ENCODE peak calls at places on chromosomes 16 and 17, in seven cellular contexts. Z, U, S, P, H, B and C are unnamed samples.

GRCh38 chr16:56657555-56658430 is at the start of gene MT1F:
- DNase-seq in U (peak; percentile 96), B (no peak), P (peak; percentile 31), H (peak; percentile 99), S (peak; percentile 98), Z (peak; percentile 74), C (peak; percentile 88)

GRCh38 chr16:9091867-9092281 is 430 bp downstream of the HAPSTR1 start:
- DNase-seq in Z (peak; percentile 33), B (peak; percentile 35), S (no peak), P (peak; percentile 19), U (peak; percentile 72), H (peak; percentile 42), C (no peak)

GRCh38 chr17:42409467-42410351 is 13.3 kb downstream of the CAVIN1 start:
- DNase-seq in H (no peak), U (peak; percentile 25), S (no peak), Z (no peak), P (no peak), B (peak; percentile 95), C (no peak)

GRCh38 chr16:471353-472198 is 46.1 kb downstream of the RAB11FIP3 start:
- DNase-seq in S (peak; percentile 46), U (no peak), Z (no peak), H (no peak), B (peak; percentile 85), P (peak; percentile 91), C (no peak)

GRCh38 chr17:17840751-17841591 is 4.2 kb upstream of the SREBF1 start:
- DNase-seq in B (peak; percentile 51), U (no peak), P (peak; percentile 60), Z (no peak), S (no peak), H (no peak), C (no peak)

GRCh38 chr17:17855976-17856375 is 19.2 kb upstream of the SREBF1 start:
- DNase-seq in H (no peak), P (no peak), Z (no peak), B (no peak), U (no peak), S (no peak), C (no peak)

GRCh38 chr17:63647936-63648335 is 25.7 kb downstream of the MAP3K3 start:
- DNase-seq in H (no peak), Z (no peak), U (no peak), P (no peak), B (peak; percentile 49), S (no peak), C (no peak)

GRCh38 chr17:28170771-28171170 is 128.3 kb downstream of the NLK start:
- DNase-seq in H (no peak), S (no peak), B (peak; percentile 23), P (no peak), U (no peak), Z (no peak), C (no peak)

GRCh38 chr16:69566437-69567030 is 768 bp downstream of the NFAT5 start:
- DNase-seq in S (peak; percentile 91), B (peak; percentile 72), H (peak; percentile 73), P (peak; percentile 37), Z (no peak), U (peak; percentile 72), C (peak; percentile 60)

GRCh38 chr16:78230832-78231231 is 131.4 kb downstream of the WWOX start:
- DNase-seq in U (no peak), S (no peak), B (peak; percentile 5), P (no peak), H (peak; percentile 56), Z (no peak), C (no peak)

GRCh38 chr16:27407158-27407557 is 5.2 kb downstream of the IL21R start:
- DNase-seq in U (no peak), S (no peak), Z (no peak), H (no peak), P (no peak), B (no peak), C (no peak)

GRCh38 chr16:31221357-31222160 is 4.6 kb upstream of the PYDC1 start:
- DNase-seq in U (peak; percentile 48), B (no peak), Z (no peak), P (no peak), S (no peak), H (no peak), C (no peak)

GRCh38 chr16:15597822-15598647 is 44.9 kb downstream of the MARF1 start:
- DNase-seq in P (no peak), Z (no peak), U (no peak), H (no peak), B (no peak), S (no peak), C (no peak)

GRCh38 chr17:57451126-57451690 is 194.9 kb downstream of the MSI2 start:
- DNase-seq in S (no peak), Z (no peak), P (no peak), H (no peak), B (no peak), U (no peak), C (no peak)

GRCh38 chr16:53369921-53370320 is 64.3 kb upstream of the RBL2 start:
- DNase-seq in P (no peak), Z (no peak), U (no peak), S (no peak), B (peak; percentile 65), H (no peak), C (no peak)

GRCh38 chr17:43579570-43580140 is 33.5 kb upstream of the ETV4 start:
- DNase-seq in S (no peak), B (peak; percentile 92), U (no peak), H (no peak), Z (no peak), P (no peak), C (peak; percentile 75)

DNA sequence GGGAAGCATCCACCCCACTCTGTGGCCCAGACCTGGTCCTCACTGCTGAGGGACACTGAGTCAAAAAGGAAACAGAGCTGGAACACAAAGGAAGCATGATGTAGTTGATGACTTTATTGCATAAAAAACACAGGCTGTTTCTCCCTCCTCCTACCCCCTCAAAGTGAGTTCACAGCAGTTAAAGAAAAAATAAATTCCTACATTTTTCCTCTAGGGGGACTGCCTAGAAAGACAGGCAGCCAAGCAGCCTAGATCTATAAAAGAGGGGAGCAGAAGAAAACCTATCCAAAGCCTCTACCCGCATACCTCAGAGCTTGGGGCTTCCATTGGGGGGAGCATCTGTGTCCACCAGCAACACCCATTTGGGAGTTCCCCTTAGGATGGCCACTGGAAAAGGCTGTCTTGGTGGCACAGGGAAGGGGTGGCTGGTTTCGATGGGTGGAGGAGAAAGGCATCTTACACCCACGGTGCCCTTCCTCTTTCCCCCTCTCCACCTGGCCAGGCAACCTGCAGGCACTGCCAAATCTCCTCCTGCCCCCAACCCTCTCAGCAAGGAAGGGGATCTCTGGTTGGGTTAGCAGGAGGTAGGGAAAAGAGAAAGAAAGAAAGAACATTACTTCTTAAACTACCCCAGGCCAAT is 3.9 kb upstream of the SCRN2 start:
- DNase-seq in H (no peak), Z (no peak), B (peak; percentile 38), S (no peak), U (no peak), P (no peak), C (no peak)
- TF ChIP-seq CTCF in H (no peak), Z (no peak), B (peak; percentile 56), S (no peak), U (no peak), P (no peak), C (peak; percentile 68)

GRCh38 chr17:14297161-14297851 is 3.6 kb upstream of the HS3ST3B1 start:
- DNase-seq in S (peak; percentile 89), B (peak; percentile 84), U (peak; percentile 59), P (no peak), Z (no peak), H (no peak), C (no peak)
- TF ChIP-seq CTCF in S (peak; percentile 36), B (peak; percentile 37), U (no peak), P (no peak), Z (no peak), H (no peak), C (no peak)

DNA sequence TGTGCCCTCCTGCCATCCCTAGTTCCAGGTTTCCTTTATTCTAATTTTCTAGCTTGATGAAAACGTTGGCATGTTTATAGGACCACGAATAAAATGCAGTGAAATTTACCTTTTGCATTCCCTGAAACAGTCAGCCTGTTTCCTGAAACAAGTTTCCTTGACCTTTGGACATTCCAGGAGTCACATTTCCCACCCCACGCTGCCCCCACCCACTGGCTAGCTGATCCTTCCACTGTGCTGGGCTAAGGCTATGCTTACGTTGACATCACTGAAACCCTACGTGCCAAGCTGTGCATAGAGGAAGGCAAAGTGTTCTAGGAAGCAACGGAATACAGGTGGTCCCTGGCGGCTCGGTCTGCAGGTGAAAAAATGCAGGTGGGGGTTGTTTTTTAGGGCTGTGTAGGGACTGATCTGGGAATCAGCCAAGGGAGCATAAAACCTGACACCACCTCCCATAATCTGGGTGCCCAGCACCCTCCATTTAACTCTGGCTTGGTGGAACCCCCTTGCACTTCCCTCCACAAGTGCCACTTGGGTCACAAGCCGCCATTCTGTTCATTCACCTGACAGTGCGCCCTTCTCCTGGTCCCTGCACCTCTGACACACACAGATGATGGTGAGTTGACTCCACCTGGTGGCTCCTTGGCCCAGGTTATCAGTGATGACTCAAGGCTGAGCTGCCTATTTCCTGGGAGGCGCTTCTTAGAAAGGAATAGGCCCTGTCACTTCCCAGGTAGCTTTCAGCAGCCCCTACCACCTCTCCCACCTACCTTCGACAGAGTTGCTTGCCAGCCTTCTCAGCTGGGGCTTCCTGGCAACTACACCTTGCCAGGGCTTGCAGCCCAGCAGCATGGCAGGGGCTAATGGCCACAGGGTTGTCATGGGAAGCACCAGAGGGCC is 83.7 kb downstream of the N4BP1 start:
- DNase-seq in S (no peak), P (no peak), Z (no peak), B (no peak), U (peak; percentile 82), H (peak; percentile 80), C (peak; percentile 88)
- TF ChIP-seq CTCF in S (peak; percentile 12), P (no peak), Z (no peak), B (peak; percentile 11), U (no peak), H (peak; percentile 37), C (peak; percentile 80)

GRCh38 chr17:78558181-78558850 is 18.9 kb downstream of the DNAH17 start:
- DNase-seq in B (no peak), Z (no peak), U (no peak), P (no peak), H (no peak), S (no peak), C (no peak)

GRCh38 chr17:78560731-78561130 is 16.5 kb downstream of the DNAH17 start:
- DNase-seq in Z (no peak), U (no peak), P (no peak), B (no peak), S (no peak), H (no peak), C (no peak)

GRCh38 chr17:78559024-78559423 is 18.2 kb downstream of the DNAH17 start:
- DNase-seq in Z (no peak), H (no peak), P (no peak), U (no peak), S (no peak), B (no peak), C (no peak)

GRCh38 chr17:78561166-78561565 is 16.0 kb downstream of the DNAH17 start:
- DNase-seq in Z (no peak), P (no peak), B (no peak), S (no peak), H (no peak), U (no peak), C (no peak)

DNA sequence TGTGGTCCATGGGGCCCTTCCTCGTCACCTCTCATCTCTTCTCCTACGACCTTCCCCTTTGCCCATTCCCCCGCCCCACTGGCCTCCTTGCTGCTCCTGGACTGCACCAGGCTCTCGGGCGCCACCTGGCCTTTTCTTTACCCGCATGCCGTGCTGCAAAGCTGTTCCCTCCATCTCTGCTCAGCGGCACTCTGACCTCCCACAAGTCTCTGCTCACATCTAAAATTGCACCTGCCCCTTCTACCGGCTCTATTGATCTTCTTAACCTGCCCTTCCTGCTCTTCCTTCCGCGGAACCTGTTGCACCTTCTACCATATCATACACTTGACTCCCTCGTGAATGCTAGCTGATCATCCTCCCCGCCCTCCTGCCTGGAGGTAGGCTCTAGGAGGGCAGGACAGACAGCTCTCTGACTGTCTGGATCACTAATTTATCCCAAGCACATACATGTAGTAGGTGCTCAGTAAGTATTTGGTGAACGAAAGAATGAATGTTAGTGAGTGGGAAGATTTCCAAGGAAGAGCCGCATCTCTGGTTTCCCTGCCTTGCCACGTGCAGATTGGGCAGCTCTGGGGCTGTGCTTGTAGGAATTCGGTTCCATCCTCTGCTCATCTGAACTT is 17.3 kb downstream of the DNAH17 start:
- DNase-seq in S (no peak), U (peak; percentile 39), P (no peak), Z (no peak), B (no peak), H (no peak), C (peak; percentile 54)
- TF ChIP-seq CTCF in S (peak; percentile 36), U (peak; percentile 11), P (no peak), Z (no peak), B (no peak), H (peak; percentile 20), C (no peak)